ENCODE peak calls at places on chromosomes 2 and 18, in four cellular contexts. K, J, E and U are unnamed samples.

GRCh38 chr2:19580264-19580663 is 221.8 kb upstream of the OSR1 start:
- ATAC-seq in K (no peak), E (no peak), J (no peak), U (no peak)

GRCh38 chr2:199738723-199739412 is 112.1 kb downstream of the FTCDNL1 start:
- ATAC-seq in K (peak; percentile 75), E (no peak), J (no peak), U (no peak)

GRCh38 chr2:26172189-26172865 is 561 bp upstream of the GAREM2 start:
- ATAC-seq in K (no peak), E (no peak), J (peak; percentile 13), U (no peak)

GRCh38 chr2:172858473-172858745 is 122.8 kb downstream of the RAPGEF4 start:
- ATAC-seq in E (no peak), K (no peak), J (no peak), U (no peak)

GRCh38 chr2:232432598-232433184 is 23.3 kb upstream of the ALPI start:
- ATAC-seq in E (peak; percentile 42), K (peak; percentile 53), J (peak; percentile 40), U (peak; percentile 19)

GRCh38 chr2:224101820-224102630 is 62.9 kb upstream of the SERPINE2 start:
- ATAC-seq in E (no peak), K (no peak), J (no peak), U (peak; percentile 55)

GRCh38 chr2:64017811-64018714 is 1.2 kb downstream of the VPS54 start:
- ATAC-seq in J (no peak), E (no peak), K (peak; percentile 30), U (no peak)

GRCh38 chr2:95007822-95008221 is 17.7 kb upstream of the MAL start:
- ATAC-seq in E (no peak), K (no peak), J (no peak), U (no peak)

GRCh38 chr2:32377928-32378327 is 21.1 kb downstream of the BIRC6 start:
- ATAC-seq in K (no peak), J (no peak), E (no peak), U (no peak)

GRCh38 chr2:238847841-238848565 is at the start of gene TWIST2:
- ATAC-seq in E (no peak), K (peak; percentile 60), J (no peak), U (no peak)

GRCh38 chr2:126359494-126359893 is 296.5 kb upstream of the GYPC start:
- ATAC-seq in J (no peak), E (no peak), K (peak; percentile 55), U (no peak)

GRCh38 chr2:173952267-173953046 is 12.7 kb downstream of the SP3 start:
- ATAC-seq in E (peak; percentile 83), J (peak; percentile 90), K (no peak), U (no peak)

GRCh38 chr2:141554810-141555209 is 576.0 kb downstream of the LRP1B start:
- ATAC-seq in K (peak; percentile 75), E (no peak), J (no peak), U (peak; percentile 43)

GRCh38 chr2:226445216-226445861 is 354.3 kb downstream of the IRS1 start:
- ATAC-seq in J (no peak), K (peak; percentile 84), E (no peak), U (no peak)

GRCh38 chr18:58044370-58045264 is 591 bp downstream of the NEDD4L start:
- ATAC-seq in K (peak; percentile 14), J (peak; percentile 45), E (peak; percentile 37), U (peak; percentile 61)

GRCh38 chr2:27314709-27315108 is 6.5 kb upstream of the UCN start:
- ATAC-seq in J (no peak), E (no peak), K (no peak), U (no peak)

GRCh38 chr2:118721817-118722551 is 125.5 kb downstream of the EN1 start:
- ATAC-seq in E (peak; percentile 71), J (no peak), K (no peak), U (no peak)

GRCh38 chr2:172962824-172963223 is 112.8 kb upstream of the MAP3K20 start:
- ATAC-seq in E (peak; percentile 89), K (no peak), J (peak; percentile 85), U (no peak)

GRCh38 chr2:134988994-134989605 is 58.1 kb downstream of the MAP3K19 start:
- ATAC-seq in E (no peak), K (peak; percentile 86), J (no peak), U (no peak)

GRCh38 chr2:241508240-241508509 is 209 bp downstream of the STK25 start:
- ATAC-seq in E (peak; percentile 8), K (peak; percentile 58), J (peak; percentile 31), U (peak; percentile 60)

GRCh38 chr2:128360711-128361110 is 42.0 kb upstream of the HS6ST1 start:
- ATAC-seq in E (no peak), K (no peak), J (no peak), U (no peak)

GRCh38 chr2:168272225-168272624 is 24.8 kb upstream of the STK39 start:
- ATAC-seq in E (no peak), K (peak; percentile 71), J (no peak), U (no peak)

GRCh38 chr18:76429262-76430126 is 65.5 kb downstream of the ZNF516 start:
- ATAC-seq in K (peak; percentile 24), J (no peak), E (no peak), U (no peak)

GRCh38 chr2:62014102-62014501 is 108.6 kb downstream of the COMMD1 start:
- ATAC-seq in K (peak; percentile 99), J (no peak), E (no peak), U (no peak)

GRCh38 chr2:101306410-101306809 is 2.1 kb downstream of the RNF149 start:
- ATAC-seq in J (peak; percentile 23), K (no peak), E (peak; percentile 1), U (no peak)

GRCh38 chr2:200467806-200468686 is 41.8 kb downstream of the KCTD18 start:
- ATAC-seq in J (no peak), K (no peak), E (no peak), U (no peak)

GRCh38 chr2:24834733-24835395 is 41.6 kb downstream of the CENPO start:
- ATAC-seq in J (no peak), E (no peak), K (no peak), U (no peak)

GRCh38 chr2:1731963-1732768 is 12.1 kb downstream of the PXDN start:
- ATAC-seq in E (no peak), J (no peak), K (no peak), U (no peak)